ENCODE peak calls at places on chromosomes 16 and 17, in ten cellular contexts. One of them, this sample, is unnamed.
A peak's percentile ranks its signal among the peaks of the same experiment; 100 is the strongest.

GRCh38 chr17:81171941-81172340 is 5.9 kb upstream of the AATK start:
- DNase-seq in HFF-Myc: no peak
- DNase-seq in tibial artery: no peak
- DNase-seq in activated naive CD8-positive, alpha-beta T cell treated with anti-CD3 and anti-CD28 coated beads, Interleukin-2, amount 50 U/mL, for 24 hours: no peak
- DNase-seq in amygdala: no peak
- DNase-seq in T-helper 17 cell: no peak
- DNase-seq in stimulated activated CD4-positive, alpha-beta T cell treated with anti-CD3 and anti-CD28 coated beads, Interleukin-1b, Interleukin-23, amount 100 ng/mL, for 1 hour: no peak
- DNase-seq in activated effector memory CD4-positive, alpha-beta T cell treated with anti-CD3 and anti-CD28 coated beads, Interleukin-2, amount 50 U/mL, for 16 hours: no peak
- DNase-seq in anterior cingulate cortex: no peak
- DNase-seq in epithelial cell of prostate: no peak
- DNase-seq in this sample: no peak

GRCh38 chr16:13756411-13756810 is 163.5 kb upstream of the ERCC4 start:
- DNase-seq in anterior cingulate cortex: no peak
- DNase-seq in tibial artery: no peak
- DNase-seq in epithelial cell of prostate: no peak
- DNase-seq in stimulated activated CD4-positive, alpha-beta T cell treated with anti-CD3 and anti-CD28 coated beads, Interleukin-1b, Interleukin-23, amount 100 ng/mL, for 1 hour: no peak
- DNase-seq in activated naive CD8-positive, alpha-beta T cell treated with anti-CD3 and anti-CD28 coated beads, Interleukin-2, amount 50 U/mL, for 24 hours: no peak
- DNase-seq in HFF-Myc: no peak
- DNase-seq in activated effector memory CD4-positive, alpha-beta T cell treated with anti-CD3 and anti-CD28 coated beads, Interleukin-2, amount 50 U/mL, for 16 hours: no peak
- DNase-seq in T-helper 17 cell: no peak
- DNase-seq in amygdala: no peak
- DNase-seq in this sample: no peak

GRCh38 chr17:45705123-45706009 is 78.8 kb upstream of the CRHR1 start:
- DNase-seq in epithelial cell of prostate: peak; percentile 93
- DNase-seq in activated effector memory CD4-positive, alpha-beta T cell treated with anti-CD3 and anti-CD28 coated beads, Interleukin-2, amount 50 U/mL, for 16 hours: no peak
- DNase-seq in amygdala: no peak
- DNase-seq in HFF-Myc: no peak
- DNase-seq in T-helper 17 cell: no peak
- DNase-seq in anterior cingulate cortex: no peak
- DNase-seq in activated naive CD8-positive, alpha-beta T cell treated with anti-CD3 and anti-CD28 coated beads, Interleukin-2, amount 50 U/mL, for 24 hours: peak; percentile 8
- DNase-seq in tibial artery: no peak
- DNase-seq in stimulated activated CD4-positive, alpha-beta T cell treated with anti-CD3 and anti-CD28 coated beads, Interleukin-1b, Interleukin-23, amount 100 ng/mL, for 1 hour: no peak
- DNase-seq in this sample: no peak

GRCh38 chr17:40070895-40071719 is 8.3 kb downstream of the THRA start:
- DNase-seq in T-helper 17 cell: no peak
- DNase-seq in amygdala: no peak
- DNase-seq in tibial artery: peak; percentile 81
- DNase-seq in anterior cingulate cortex: no peak
- DNase-seq in HFF-Myc: no peak
- DNase-seq in stimulated activated CD4-positive, alpha-beta T cell treated with anti-CD3 and anti-CD28 coated beads, Interleukin-1b, Interleukin-23, amount 100 ng/mL, for 1 hour: no peak
- DNase-seq in activated naive CD8-positive, alpha-beta T cell treated with anti-CD3 and anti-CD28 coated beads, Interleukin-2, amount 50 U/mL, for 24 hours: no peak
- DNase-seq in epithelial cell of prostate: no peak
- DNase-seq in activated effector memory CD4-positive, alpha-beta T cell treated with anti-CD3 and anti-CD28 coated beads, Interleukin-2, amount 50 U/mL, for 16 hours: no peak
- DNase-seq in this sample: no peak

GRCh38 chr16:46746821-46747776 is 1.0 kb downstream of the MYLK3 start:
- DNase-seq in amygdala: no peak
- DNase-seq in epithelial cell of prostate: no peak
- DNase-seq in activated effector memory CD4-positive, alpha-beta T cell treated with anti-CD3 and anti-CD28 coated beads, Interleukin-2, amount 50 U/mL, for 16 hours: no peak
- DNase-seq in anterior cingulate cortex: no peak
- DNase-seq in T-helper 17 cell: no peak
- DNase-seq in HFF-Myc: no peak
- DNase-seq in tibial artery: no peak
- DNase-seq in stimulated activated CD4-positive, alpha-beta T cell treated with anti-CD3 and anti-CD28 coated beads, Interleukin-1b, Interleukin-23, amount 100 ng/mL, for 1 hour: no peak
- DNase-seq in activated naive CD8-positive, alpha-beta T cell treated with anti-CD3 and anti-CD28 coated beads, Interleukin-2, amount 50 U/mL, for 24 hours: no peak
- DNase-seq in this sample: no peak

GRCh38 chr16:48300391-48300856 is 53.1 kb upstream of the ABCC11 start:
- DNase-seq in T-helper 17 cell: no peak
- DNase-seq in anterior cingulate cortex: no peak
- DNase-seq in stimulated activated CD4-positive, alpha-beta T cell treated with anti-CD3 and anti-CD28 coated beads, Interleukin-1b, Interleukin-23, amount 100 ng/mL, for 1 hour: no peak
- DNase-seq in amygdala: no peak
- DNase-seq in activated naive CD8-positive, alpha-beta T cell treated with anti-CD3 and anti-CD28 coated beads, Interleukin-2, amount 50 U/mL, for 24 hours: no peak
- DNase-seq in epithelial cell of prostate: no peak
- DNase-seq in HFF-Myc: no peak
- DNase-seq in tibial artery: no peak
- DNase-seq in activated effector memory CD4-positive, alpha-beta T cell treated with anti-CD3 and anti-CD28 coated beads, Interleukin-2, amount 50 U/mL, for 16 hours: no peak
- DNase-seq in this sample: no peak

GRCh38 chr17:17769869-17770361 is 66.9 kb downstream of the SREBF1 start:
- DNase-seq in activated naive CD8-positive, alpha-beta T cell treated with anti-CD3 and anti-CD28 coated beads, Interleukin-2, amount 50 U/mL, for 24 hours: no peak
- DNase-seq in stimulated activated CD4-positive, alpha-beta T cell treated with anti-CD3 and anti-CD28 coated beads, Interleukin-1b, Interleukin-23, amount 100 ng/mL, for 1 hour: no peak
- DNase-seq in epithelial cell of prostate: no peak
- DNase-seq in activated effector memory CD4-positive, alpha-beta T cell treated with anti-CD3 and anti-CD28 coated beads, Interleukin-2, amount 50 U/mL, for 16 hours: no peak
- DNase-seq in amygdala: no peak
- DNase-seq in T-helper 17 cell: no peak
- DNase-seq in anterior cingulate cortex: no peak
- DNase-seq in tibial artery: no peak
- DNase-seq in HFF-Myc: no peak
- DNase-seq in this sample: no peak

GRCh38 chr16:9412362-9413311 is 321.2 kb downstream of the HAPSTR1 start:
- DNase-seq in amygdala: no peak
- DNase-seq in activated effector memory CD4-positive, alpha-beta T cell treated with anti-CD3 and anti-CD28 coated beads, Interleukin-2, amount 50 U/mL, for 16 hours: no peak
- DNase-seq in activated naive CD8-positive, alpha-beta T cell treated with anti-CD3 and anti-CD28 coated beads, Interleukin-2, amount 50 U/mL, for 24 hours: no peak
- DNase-seq in anterior cingulate cortex: no peak
- DNase-seq in epithelial cell of prostate: no peak
- DNase-seq in stimulated activated CD4-positive, alpha-beta T cell treated with anti-CD3 and anti-CD28 coated beads, Interleukin-1b, Interleukin-23, amount 100 ng/mL, for 1 hour: no peak
- DNase-seq in tibial artery: no peak
- DNase-seq in T-helper 17 cell: no peak
- DNase-seq in HFF-Myc: no peak
- DNase-seq in this sample: no peak

GRCh38 chr16:4176794-4177438 is 60.7 kb upstream of the ADCY9 start:
- DNase-seq in epithelial cell of prostate: peak; percentile 22
- DNase-seq in amygdala: no peak
- DNase-seq in activated effector memory CD4-positive, alpha-beta T cell treated with anti-CD3 and anti-CD28 coated beads, Interleukin-2, amount 50 U/mL, for 16 hours: no peak
- DNase-seq in T-helper 17 cell: no peak
- DNase-seq in tibial artery: no peak
- DNase-seq in activated naive CD8-positive, alpha-beta T cell treated with anti-CD3 and anti-CD28 coated beads, Interleukin-2, amount 50 U/mL, for 24 hours: no peak
- DNase-seq in stimulated activated CD4-positive, alpha-beta T cell treated with anti-CD3 and anti-CD28 coated beads, Interleukin-1b, Interleukin-23, amount 100 ng/mL, for 1 hour: no peak
- DNase-seq in anterior cingulate cortex: no peak
- DNase-seq in HFF-Myc: no peak
- DNase-seq in this sample: no peak

GRCh38 chr16:86354641-86355040 is 155.7 kb upstream of the FOXF1 start:
- DNase-seq in anterior cingulate cortex: no peak
- DNase-seq in activated effector memory CD4-positive, alpha-beta T cell treated with anti-CD3 and anti-CD28 coated beads, Interleukin-2, amount 50 U/mL, for 16 hours: no peak
- DNase-seq in amygdala: no peak
- DNase-seq in tibial artery: no peak
- DNase-seq in stimulated activated CD4-positive, alpha-beta T cell treated with anti-CD3 and anti-CD28 coated beads, Interleukin-1b, Interleukin-23, amount 100 ng/mL, for 1 hour: no peak
- DNase-seq in activated naive CD8-positive, alpha-beta T cell treated with anti-CD3 and anti-CD28 coated beads, Interleukin-2, amount 50 U/mL, for 24 hours: no peak
- DNase-seq in T-helper 17 cell: no peak
- DNase-seq in HFF-Myc: no peak
- DNase-seq in epithelial cell of prostate: no peak
- DNase-seq in this sample: no peak

GRCh38 chr17:63932008-63932561 is at the start of gene CD79B:
- DNase-seq in anterior cingulate cortex: no peak
- DNase-seq in activated naive CD8-positive, alpha-beta T cell treated with anti-CD3 and anti-CD28 coated beads, Interleukin-2, amount 50 U/mL, for 24 hours: peak; percentile 69
- DNase-seq in tibial artery: no peak
- DNase-seq in epithelial cell of prostate: no peak
- DNase-seq in stimulated activated CD4-positive, alpha-beta T cell treated with anti-CD3 and anti-CD28 coated beads, Interleukin-1b, Interleukin-23, amount 100 ng/mL, for 1 hour: no peak
- DNase-seq in T-helper 17 cell: no peak
- DNase-seq in amygdala: no peak
- DNase-seq in HFF-Myc: no peak
- DNase-seq in activated effector memory CD4-positive, alpha-beta T cell treated with anti-CD3 and anti-CD28 coated beads, Interleukin-2, amount 50 U/mL, for 16 hours: peak; percentile 76
- DNase-seq in this sample: no peak

GRCh38 chr16:13863075-13863765 is 56.7 kb upstream of the ERCC4 start:
- DNase-seq in amygdala: no peak
- DNase-seq in tibial artery: no peak
- DNase-seq in stimulated activated CD4-positive, alpha-beta T cell treated with anti-CD3 and anti-CD28 coated beads, Interleukin-1b, Interleukin-23, amount 100 ng/mL, for 1 hour: no peak
- DNase-seq in activated effector memory CD4-positive, alpha-beta T cell treated with anti-CD3 and anti-CD28 coated beads, Interleukin-2, amount 50 U/mL, for 16 hours: no peak
- DNase-seq in HFF-Myc: no peak
- DNase-seq in epithelial cell of prostate: no peak
- DNase-seq in T-helper 17 cell: no peak
- DNase-seq in anterior cingulate cortex: no peak
- DNase-seq in activated naive CD8-positive, alpha-beta T cell treated with anti-CD3 and anti-CD28 coated beads, Interleukin-2, amount 50 U/mL, for 24 hours: no peak
- DNase-seq in this sample: no peak

GRCh38 chr17:50708050-50709000 is 611 bp upstream of the ANKRD40 start:
- DNase-seq in stimulated activated CD4-positive, alpha-beta T cell treated with anti-CD3 and anti-CD28 coated beads, Interleukin-1b, Interleukin-23, amount 100 ng/mL, for 1 hour: no peak
- DNase-seq in activated naive CD8-positive, alpha-beta T cell treated with anti-CD3 and anti-CD28 coated beads, Interleukin-2, amount 50 U/mL, for 24 hours: no peak
- DNase-seq in HFF-Myc: no peak
- DNase-seq in amygdala: peak; percentile 24
- DNase-seq in tibial artery: no peak
- DNase-seq in anterior cingulate cortex: peak; percentile 12
- DNase-seq in T-helper 17 cell: no peak
- DNase-seq in epithelial cell of prostate: no peak
- DNase-seq in activated effector memory CD4-positive, alpha-beta T cell treated with anti-CD3 and anti-CD28 coated beads, Interleukin-2, amount 50 U/mL, for 16 hours: no peak
- DNase-seq in this sample: no peak

GRCh38 chr16:82524939-82525338 is 101.8 kb upstream of the CDH13 start:
- DNase-seq in amygdala: no peak
- DNase-seq in tibial artery: no peak
- DNase-seq in activated naive CD8-positive, alpha-beta T cell treated with anti-CD3 and anti-CD28 coated beads, Interleukin-2, amount 50 U/mL, for 24 hours: no peak
- DNase-seq in activated effector memory CD4-positive, alpha-beta T cell treated with anti-CD3 and anti-CD28 coated beads, Interleukin-2, amount 50 U/mL, for 16 hours: no peak
- DNase-seq in epithelial cell of prostate: no peak
- DNase-seq in stimulated activated CD4-positive, alpha-beta T cell treated with anti-CD3 and anti-CD28 coated beads, Interleukin-1b, Interleukin-23, amount 100 ng/mL, for 1 hour: no peak
- DNase-seq in HFF-Myc: no peak
- DNase-seq in anterior cingulate cortex: no peak
- DNase-seq in T-helper 17 cell: no peak
- DNase-seq in this sample: no peak

GRCh38 chr17:72090108-72090507 is 30.7 kb upstream of the SOX9 start:
- DNase-seq in epithelial cell of prostate: no peak
- DNase-seq in tibial artery: no peak
- DNase-seq in activated naive CD8-positive, alpha-beta T cell treated with anti-CD3 and anti-CD28 coated beads, Interleukin-2, amount 50 U/mL, for 24 hours: no peak
- DNase-seq in stimulated activated CD4-positive, alpha-beta T cell treated with anti-CD3 and anti-CD28 coated beads, Interleukin-1b, Interleukin-23, amount 100 ng/mL, for 1 hour: no peak
- DNase-seq in activated effector memory CD4-positive, alpha-beta T cell treated with anti-CD3 and anti-CD28 coated beads, Interleukin-2, amount 50 U/mL, for 16 hours: no peak
- DNase-seq in HFF-Myc: no peak
- DNase-seq in amygdala: no peak
- DNase-seq in T-helper 17 cell: no peak
- DNase-seq in anterior cingulate cortex: no peak
- DNase-seq in this sample: no peak

GRCh38 chr16:64250866-64251265 is 871.0 kb downstream of the CDH11 start:
- DNase-seq in amygdala: no peak
- DNase-seq in epithelial cell of prostate: no peak
- DNase-seq in activated naive CD8-positive, alpha-beta T cell treated with anti-CD3 and anti-CD28 coated beads, Interleukin-2, amount 50 U/mL, for 24 hours: no peak
- DNase-seq in stimulated activated CD4-positive, alpha-beta T cell treated with anti-CD3 and anti-CD28 coated beads, Interleukin-1b, Interleukin-23, amount 100 ng/mL, for 1 hour: no peak
- DNase-seq in HFF-Myc: no peak
- DNase-seq in activated effector memory CD4-positive, alpha-beta T cell treated with anti-CD3 and anti-CD28 coated beads, Interleukin-2, amount 50 U/mL, for 16 hours: no peak
- DNase-seq in T-helper 17 cell: no peak
- DNase-seq in anterior cingulate cortex: no peak
- DNase-seq in tibial artery: no peak
- DNase-seq in this sample: no peak

GRCh38 chr16:88936008-88936912 is 40.7 kb downstream of the CBFA2T3 start:
- DNase-seq in HFF-Myc: no peak
- DNase-seq in anterior cingulate cortex: no peak
- DNase-seq in activated effector memory CD4-positive, alpha-beta T cell treated with anti-CD3 and anti-CD28 coated beads, Interleukin-2, amount 50 U/mL, for 16 hours: no peak
- DNase-seq in T-helper 17 cell: no peak
- DNase-seq in stimulated activated CD4-positive, alpha-beta T cell treated with anti-CD3 and anti-CD28 coated beads, Interleukin-1b, Interleukin-23, amount 100 ng/mL, for 1 hour: no peak
- DNase-seq in tibial artery: peak; percentile 62
- DNase-seq in activated naive CD8-positive, alpha-beta T cell treated with anti-CD3 and anti-CD28 coated beads, Interleukin-2, amount 50 U/mL, for 24 hours: no peak
- DNase-seq in epithelial cell of prostate: no peak
- DNase-seq in amygdala: no peak
- DNase-seq in this sample: no peak

GRCh38 chr17:49910094-49910857 is 58.7 kb upstream of the DLX4 start:
- DNase-seq in T-helper 17 cell: no peak
- DNase-seq in stimulated activated CD4-positive, alpha-beta T cell treated with anti-CD3 and anti-CD28 coated beads, Interleukin-1b, Interleukin-23, amount 100 ng/mL, for 1 hour: no peak
- DNase-seq in anterior cingulate cortex: no peak
- DNase-seq in epithelial cell of prostate: peak; percentile 37
- DNase-seq in activated effector memory CD4-positive, alpha-beta T cell treated with anti-CD3 and anti-CD28 coated beads, Interleukin-2, amount 50 U/mL, for 16 hours: no peak
- DNase-seq in tibial artery: no peak
- DNase-seq in amygdala: no peak
- DNase-seq in activated naive CD8-positive, alpha-beta T cell treated with anti-CD3 and anti-CD28 coated beads, Interleukin-2, amount 50 U/mL, for 24 hours: peak; percentile 51
- DNase-seq in HFF-Myc: no peak
- DNase-seq in this sample: no peak

GRCh38 chr17:42325026-42325425 is 36.7 kb downstream of the STAT5A start:
- DNase-seq in T-helper 17 cell: no peak
- DNase-seq in HFF-Myc: peak; percentile 56
- DNase-seq in anterior cingulate cortex: no peak
- DNase-seq in activated effector memory CD4-positive, alpha-beta T cell treated with anti-CD3 and anti-CD28 coated beads, Interleukin-2, amount 50 U/mL, for 16 hours: no peak
- DNase-seq in epithelial cell of prostate: peak; percentile 78
- DNase-seq in activated naive CD8-positive, alpha-beta T cell treated with anti-CD3 and anti-CD28 coated beads, Interleukin-2, amount 50 U/mL, for 24 hours: no peak
- DNase-seq in stimulated activated CD4-positive, alpha-beta T cell treated with anti-CD3 and anti-CD28 coated beads, Interleukin-1b, Interleukin-23, amount 100 ng/mL, for 1 hour: no peak
- DNase-seq in amygdala: no peak
- DNase-seq in tibial artery: no peak
- DNase-seq in this sample: no peak

GRCh38 chr16:87715658-87716057 is 50.1 kb downstream of the KLHDC4 start:
- DNase-seq in epithelial cell of prostate: no peak
- DNase-seq in stimulated activated CD4-positive, alpha-beta T cell treated with anti-CD3 and anti-CD28 coated beads, Interleukin-1b, Interleukin-23, amount 100 ng/mL, for 1 hour: no peak
- DNase-seq in HFF-Myc: no peak
- DNase-seq in activated naive CD8-positive, alpha-beta T cell treated with anti-CD3 and anti-CD28 coated beads, Interleukin-2, amount 50 U/mL, for 24 hours: no peak
- DNase-seq in activated effector memory CD4-positive, alpha-beta T cell treated with anti-CD3 and anti-CD28 coated beads, Interleukin-2, amount 50 U/mL, for 16 hours: no peak
- DNase-seq in T-helper 17 cell: no peak
- DNase-seq in amygdala: no peak
- DNase-seq in tibial artery: no peak
- DNase-seq in anterior cingulate cortex: no peak
- DNase-seq in this sample: no peak

GRCh38 chr17:7191571-7192270 is 12.6 kb upstream of the ASGR1 start:
- DNase-seq in anterior cingulate cortex: peak; percentile 22
- DNase-seq in tibial artery: no peak
- DNase-seq in HFF-Myc: no peak
- DNase-seq in activated naive CD8-positive, alpha-beta T cell treated with anti-CD3 and anti-CD28 coated beads, Interleukin-2, amount 50 U/mL, for 24 hours: peak; percentile 39
- DNase-seq in stimulated activated CD4-positive, alpha-beta T cell treated with anti-CD3 and anti-CD28 coated beads, Interleukin-1b, Interleukin-23, amount 100 ng/mL, for 1 hour: no peak
- DNase-seq in activated effector memory CD4-positive, alpha-beta T cell treated with anti-CD3 and anti-CD28 coated beads, Interleukin-2, amount 50 U/mL, for 16 hours: peak; percentile 66
- DNase-seq in epithelial cell of prostate: no peak
- DNase-seq in T-helper 17 cell: no peak
- DNase-seq in amygdala: peak; percentile 20
- DNase-seq in this sample: peak; percentile 95

GRCh38 chr17:72432143-72432604 is 311.4 kb downstream of the SOX9 start:
- DNase-seq in epithelial cell of prostate: no peak
- DNase-seq in tibial artery: no peak
- DNase-seq in amygdala: no peak
- DNase-seq in activated naive CD8-positive, alpha-beta T cell treated with anti-CD3 and anti-CD28 coated beads, Interleukin-2, amount 50 U/mL, for 24 hours: no peak
- DNase-seq in anterior cingulate cortex: no peak
- DNase-seq in activated effector memory CD4-positive, alpha-beta T cell treated with anti-CD3 and anti-CD28 coated beads, Interleukin-2, amount 50 U/mL, for 16 hours: no peak
- DNase-seq in HFF-Myc: no peak
- DNase-seq in stimulated activated CD4-positive, alpha-beta T cell treated with anti-CD3 and anti-CD28 coated beads, Interleukin-1b, Interleukin-23, amount 100 ng/mL, for 1 hour: no peak
- DNase-seq in T-helper 17 cell: no peak
- DNase-seq in this sample: no peak

GRCh38 chr17:64378890-64379354 is 11.7 kb downstream of the PECAM1 start:
- DNase-seq in tibial artery: no peak
- DNase-seq in epithelial cell of prostate: no peak
- DNase-seq in HFF-Myc: no peak
- DNase-seq in T-helper 17 cell: no peak
- DNase-seq in amygdala: no peak
- DNase-seq in anterior cingulate cortex: no peak
- DNase-seq in stimulated activated CD4-positive, alpha-beta T cell treated with anti-CD3 and anti-CD28 coated beads, Interleukin-1b, Interleukin-23, amount 100 ng/mL, for 1 hour: no peak
- DNase-seq in activated effector memory CD4-positive, alpha-beta T cell treated with anti-CD3 and anti-CD28 coated beads, Interleukin-2, amount 50 U/mL, for 16 hours: no peak
- DNase-seq in activated naive CD8-positive, alpha-beta T cell treated with anti-CD3 and anti-CD28 coated beads, Interleukin-2, amount 50 U/mL, for 24 hours: no peak
- DNase-seq in this sample: no peak

GRCh38 chr16:70257391-70257790 is 5.7 kb upstream of the EXOSC6 start:
- DNase-seq in activated naive CD8-positive, alpha-beta T cell treated with anti-CD3 and anti-CD28 coated beads, Interleukin-2, amount 50 U/mL, for 24 hours: no peak
- DNase-seq in anterior cingulate cortex: no peak
- DNase-seq in stimulated activated CD4-positive, alpha-beta T cell treated with anti-CD3 and anti-CD28 coated beads, Interleukin-1b, Interleukin-23, amount 100 ng/mL, for 1 hour: no peak
- DNase-seq in HFF-Myc: no peak
- DNase-seq in activated effector memory CD4-positive, alpha-beta T cell treated with anti-CD3 and anti-CD28 coated beads, Interleukin-2, amount 50 U/mL, for 16 hours: peak; percentile 21
- DNase-seq in amygdala: no peak
- DNase-seq in epithelial cell of prostate: no peak
- DNase-seq in T-helper 17 cell: no peak
- DNase-seq in tibial artery: no peak
- DNase-seq in this sample: no peak

GRCh38 chr17:17200831-17201230 is 5.3 kb downstream of the PLD6 start:
- DNase-seq in activated naive CD8-positive, alpha-beta T cell treated with anti-CD3 and anti-CD28 coated beads, Interleukin-2, amount 50 U/mL, for 24 hours: no peak
- DNase-seq in HFF-Myc: no peak
- DNase-seq in tibial artery: no peak
- DNase-seq in anterior cingulate cortex: no peak
- DNase-seq in activated effector memory CD4-positive, alpha-beta T cell treated with anti-CD3 and anti-CD28 coated beads, Interleukin-2, amount 50 U/mL, for 16 hours: no peak
- DNase-seq in amygdala: no peak
- DNase-seq in stimulated activated CD4-positive, alpha-beta T cell treated with anti-CD3 and anti-CD28 coated beads, Interleukin-1b, Interleukin-23, amount 100 ng/mL, for 1 hour: no peak
- DNase-seq in T-helper 17 cell: no peak
- DNase-seq in epithelial cell of prostate: no peak
- DNase-seq in this sample: no peak

GRCh38 chr17:40551874-40552768 is 13.2 kb downstream of the CCR7 start:
- DNase-seq in stimulated activated CD4-positive, alpha-beta T cell treated with anti-CD3 and anti-CD28 coated beads, Interleukin-1b, Interleukin-23, amount 100 ng/mL, for 1 hour: no peak
- DNase-seq in HFF-Myc: no peak
- DNase-seq in T-helper 17 cell: no peak
- DNase-seq in activated effector memory CD4-positive, alpha-beta T cell treated with anti-CD3 and anti-CD28 coated beads, Interleukin-2, amount 50 U/mL, for 16 hours: peak; percentile 61
- DNase-seq in amygdala: peak; percentile 18
- DNase-seq in activated naive CD8-positive, alpha-beta T cell treated with anti-CD3 and anti-CD28 coated beads, Interleukin-2, amount 50 U/mL, for 24 hours: peak; percentile 26
- DNase-seq in anterior cingulate cortex: peak; percentile 28
- DNase-seq in epithelial cell of prostate: no peak
- DNase-seq in tibial artery: peak; percentile 81
- DNase-seq in this sample: no peak

GRCh38 chr16:15141586-15141985 is 47.5 kb upstream of the RRN3 start:
- DNase-seq in T-helper 17 cell: no peak
- DNase-seq in HFF-Myc: no peak
- DNase-seq in amygdala: no peak
- DNase-seq in epithelial cell of prostate: no peak
- DNase-seq in tibial artery: no peak
- DNase-seq in activated naive CD8-positive, alpha-beta T cell treated with anti-CD3 and anti-CD28 coated beads, Interleukin-2, amount 50 U/mL, for 24 hours: no peak
- DNase-seq in anterior cingulate cortex: no peak
- DNase-seq in stimulated activated CD4-positive, alpha-beta T cell treated with anti-CD3 and anti-CD28 coated beads, Interleukin-1b, Interleukin-23, amount 100 ng/mL, for 1 hour: no peak
- DNase-seq in activated effector memory CD4-positive, alpha-beta T cell treated with anti-CD3 and anti-CD28 coated beads, Interleukin-2, amount 50 U/mL, for 16 hours: peak; percentile 57
- DNase-seq in this sample: no peak

GRCh38 chr17:732788-733720 is 658 bp downstream of the TLCD3A start:
- DNase-seq in tibial artery: no peak
- DNase-seq in anterior cingulate cortex: no peak
- DNase-seq in amygdala: peak; percentile 24
- DNase-seq in activated naive CD8-positive, alpha-beta T cell treated with anti-CD3 and anti-CD28 coated beads, Interleukin-2, amount 50 U/mL, for 24 hours: peak; percentile 78
- DNase-seq in HFF-Myc: no peak
- DNase-seq in T-helper 17 cell: no peak
- DNase-seq in stimulated activated CD4-positive, alpha-beta T cell treated with anti-CD3 and anti-CD28 coated beads, Interleukin-1b, Interleukin-23, amount 100 ng/mL, for 1 hour: no peak
- DNase-seq in activated effector memory CD4-positive, alpha-beta T cell treated with anti-CD3 and anti-CD28 coated beads, Interleukin-2, amount 50 U/mL, for 16 hours: peak; percentile 71
- DNase-seq in epithelial cell of prostate: no peak
- DNase-seq in this sample: no peak

This sample was measured in D721Med.